ENCODE peak calls at places on chromosomes 5 and 9, in eight cellular contexts. One of them, this sample, is unnamed.

GRCh38 chr9:79975471-79976316 is 403.9 kb downstream of the TLE4 start:
- DNase-seq in stomach: no peak
- DNase-seq in GM13977: no peak
- DNase-seq in gastrocnemius medialis: peak; percentile 87
- DNase-seq in epithelial cell of esophagus: no peak
- DNase-seq in upper lobe of left lung: peak; percentile 31
- DNase-seq in adrenal gland: no peak
- DNase-seq in GM12865: no peak
- DNase-seq in this sample: no peak

GRCh38 chr5:171596391-171596878 is 177.0 kb downstream of the FGF18 start:
- DNase-seq in stomach: no peak
- DNase-seq in GM13977: no peak
- DNase-seq in gastrocnemius medialis: peak; percentile 33
- DNase-seq in epithelial cell of esophagus: peak; percentile 63
- DNase-seq in upper lobe of left lung: peak; percentile 88
- DNase-seq in adrenal gland: no peak
- DNase-seq in GM12865: no peak
- DNase-seq in this sample: no peak

GRCh38 chr5:11062379-11062778 is 301.3 kb upstream of the DAP start:
- DNase-seq in stomach: no peak
- DNase-seq in GM13977: no peak
- DNase-seq in gastrocnemius medialis: no peak
- DNase-seq in epithelial cell of esophagus: no peak
- DNase-seq in upper lobe of left lung: no peak
- DNase-seq in adrenal gland: no peak
- DNase-seq in GM12865: no peak
- DNase-seq in this sample: no peak

GRCh38 chr5:138033275-138033808 is 463 bp upstream of the FAM13B start:
- DNase-seq in stomach: no peak
- DNase-seq in GM13977: peak; percentile 27
- DNase-seq in gastrocnemius medialis: no peak
- DNase-seq in epithelial cell of esophagus: no peak
- DNase-seq in upper lobe of left lung: no peak
- DNase-seq in adrenal gland: no peak
- DNase-seq in GM12865: no peak
- DNase-seq in this sample: no peak

GRCh38 chr9:133406480-133407307 is 11.1 kb downstream of the REXO4 start:
- DNase-seq in stomach: peak; percentile 82
- DNase-seq in GM13977: peak; percentile 86
- DNase-seq in gastrocnemius medialis: peak; percentile 65
- DNase-seq in epithelial cell of esophagus: peak; percentile 83
- DNase-seq in upper lobe of left lung: peak; percentile 88
- DNase-seq in adrenal gland: peak; percentile 73
- DNase-seq in GM12865: peak; percentile 87
- DNase-seq in this sample: peak; percentile 82

GRCh38 chr5:153619706-153620105 is 129.2 kb downstream of the GRIA1 start:
- DNase-seq in stomach: no peak
- DNase-seq in GM13977: no peak
- DNase-seq in gastrocnemius medialis: no peak
- DNase-seq in epithelial cell of esophagus: peak; percentile 91
- DNase-seq in upper lobe of left lung: no peak
- DNase-seq in adrenal gland: no peak
- DNase-seq in GM12865: no peak
- DNase-seq in this sample: no peak

GRCh38 chr9:93187047-93187446 is 3.1 kb downstream of the WNK2 start:
- DNase-seq in stomach: peak; percentile 34
- DNase-seq in GM13977: no peak
- DNase-seq in gastrocnemius medialis: peak; percentile 52
- DNase-seq in epithelial cell of esophagus: no peak
- DNase-seq in upper lobe of left lung: no peak
- DNase-seq in adrenal gland: no peak
- DNase-seq in GM12865: no peak
- DNase-seq in this sample: no peak

GRCh38 chr9:72551306-72551705 is 29.9 kb downstream of the TMC1 start:
- DNase-seq in stomach: no peak
- DNase-seq in GM13977: no peak
- DNase-seq in gastrocnemius medialis: no peak
- DNase-seq in epithelial cell of esophagus: no peak
- DNase-seq in upper lobe of left lung: no peak
- DNase-seq in adrenal gland: no peak
- DNase-seq in GM12865: no peak
- DNase-seq in this sample: no peak

GRCh38 chr5:56552612-56553268 is 262.6 kb upstream of the MAP3K1 start:
- DNase-seq in stomach: no peak
- DNase-seq in GM13977: no peak
- DNase-seq in gastrocnemius medialis: no peak
- DNase-seq in epithelial cell of esophagus: peak; percentile 29
- DNase-seq in upper lobe of left lung: no peak
- DNase-seq in adrenal gland: no peak
- DNase-seq in GM12865: no peak
- DNase-seq in this sample: no peak

GRCh38 chr9:137422668-137423000 is 328 bp downstream of the EXD3 start:
- DNase-seq in stomach: no peak
- DNase-seq in GM13977: no peak
- DNase-seq in gastrocnemius medialis: no peak
- DNase-seq in epithelial cell of esophagus: peak; percentile 50
- DNase-seq in upper lobe of left lung: peak; percentile 91
- DNase-seq in adrenal gland: no peak
- DNase-seq in GM12865: peak; percentile 46
- DNase-seq in this sample: peak; percentile 59

DNA sequence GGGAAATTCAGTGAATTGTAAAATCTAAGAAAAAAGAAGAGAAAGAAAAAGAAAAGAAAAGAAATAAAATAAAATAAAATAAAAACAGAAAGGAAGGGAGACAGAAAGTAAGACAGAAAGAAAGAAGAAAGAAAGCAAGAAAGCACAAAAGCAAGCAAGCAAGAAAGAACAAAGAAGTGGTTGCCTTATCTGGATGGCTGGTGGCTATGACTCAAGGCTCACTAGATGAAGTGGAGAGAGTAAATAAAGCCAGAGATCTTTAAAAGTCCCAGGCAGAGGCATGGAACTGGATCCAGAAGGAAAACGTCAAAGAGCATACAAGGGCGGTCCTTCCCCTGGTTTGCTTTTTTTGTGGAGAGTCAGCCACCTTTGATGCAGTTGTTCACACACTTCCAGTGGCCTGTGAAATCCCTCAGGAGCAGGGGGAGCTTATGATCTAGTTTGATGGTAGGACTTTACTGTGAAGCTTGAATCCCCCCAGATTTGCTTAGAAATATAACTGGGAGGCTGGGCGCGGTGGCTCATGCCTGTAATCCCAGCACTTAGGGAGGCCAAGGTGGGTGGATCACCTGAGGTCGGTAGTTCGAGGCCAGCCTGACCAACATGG is 176.7 kb upstream of the HMHB1 start:
- DNase-seq in stomach: peak; percentile 27
- DNase-seq in GM13977: no peak
- DNase-seq in gastrocnemius medialis: no peak
- DNase-seq in epithelial cell of esophagus: peak; percentile 31
- DNase-seq in upper lobe of left lung: no peak
- DNase-seq in adrenal gland: no peak
- DNase-seq in GM12865: no peak
- DNase-seq in this sample: no peak
- TF ChIP-seq CTCF in stomach: no peak
- TF ChIP-seq CTCF in GM13977: no peak
- TF ChIP-seq CTCF in gastrocnemius medialis: no peak
- TF ChIP-seq CTCF in epithelial cell of esophagus: no peak
- TF ChIP-seq CTCF in upper lobe of left lung: no peak
- TF ChIP-seq CTCF in adrenal gland: no peak
- TF ChIP-seq CTCF in GM12865: no peak
- TF ChIP-seq CTCF in this sample: no peak

GRCh38 chr9:122036988-122037387 is 56.1 kb downstream of the TTLL11 start:
- DNase-seq in stomach: no peak
- DNase-seq in GM13977: no peak
- DNase-seq in gastrocnemius medialis: no peak
- DNase-seq in epithelial cell of esophagus: peak; percentile 37
- DNase-seq in upper lobe of left lung: no peak
- DNase-seq in adrenal gland: no peak
- DNase-seq in GM12865: no peak
- DNase-seq in this sample: no peak
- TF ChIP-seq CTCF in stomach: no peak
- TF ChIP-seq CTCF in GM13977: no peak
- TF ChIP-seq CTCF in gastrocnemius medialis: no peak
- TF ChIP-seq CTCF in epithelial cell of esophagus: no peak
- TF ChIP-seq CTCF in upper lobe of left lung: no peak
- TF ChIP-seq CTCF in adrenal gland: no peak
- TF ChIP-seq CTCF in GM12865: no peak
- TF ChIP-seq CTCF in this sample: no peak

GRCh38 chr5:168017313-168017712 is 274.1 kb upstream of the WWC1 start:
- DNase-seq in stomach: no peak
- DNase-seq in GM13977: no peak
- DNase-seq in gastrocnemius medialis: no peak
- DNase-seq in epithelial cell of esophagus: no peak
- DNase-seq in upper lobe of left lung: no peak
- DNase-seq in adrenal gland: no peak
- DNase-seq in GM12865: no peak
- DNase-seq in this sample: no peak

GRCh38 chr5:168022761-168023160 is 268.7 kb upstream of the WWC1 start:
- DNase-seq in stomach: no peak
- DNase-seq in GM13977: no peak
- DNase-seq in gastrocnemius medialis: no peak
- DNase-seq in epithelial cell of esophagus: no peak
- DNase-seq in upper lobe of left lung: no peak
- DNase-seq in adrenal gland: no peak
- DNase-seq in GM12865: no peak
- DNase-seq in this sample: no peak

GRCh38 chr5:168023190-168023589 is 268.3 kb upstream of the WWC1 start:
- DNase-seq in stomach: no peak
- DNase-seq in GM13977: no peak
- DNase-seq in gastrocnemius medialis: no peak
- DNase-seq in epithelial cell of esophagus: no peak
- DNase-seq in upper lobe of left lung: peak; percentile 86
- DNase-seq in adrenal gland: no peak
- DNase-seq in GM12865: no peak
- DNase-seq in this sample: no peak

GRCh38 chr5:168015506-168015905 is 275.9 kb upstream of the WWC1 start:
- DNase-seq in stomach: no peak
- DNase-seq in GM13977: no peak
- DNase-seq in gastrocnemius medialis: no peak
- DNase-seq in epithelial cell of esophagus: peak; percentile 42
- DNase-seq in upper lobe of left lung: no peak
- DNase-seq in adrenal gland: no peak
- DNase-seq in GM12865: no peak
- DNase-seq in this sample: no peak

GRCh38 chr5:168020522-168021294 is 270.7 kb upstream of the WWC1 start:
- DNase-seq in stomach: no peak
- DNase-seq in GM13977: no peak
- DNase-seq in gastrocnemius medialis: no peak
- DNase-seq in epithelial cell of esophagus: peak; percentile 33
- DNase-seq in upper lobe of left lung: no peak
- DNase-seq in adrenal gland: no peak
- DNase-seq in GM12865: no peak
- DNase-seq in this sample: no peak
- TF ChIP-seq CTCF in stomach: no peak
- TF ChIP-seq CTCF in GM13977: no peak
- TF ChIP-seq CTCF in gastrocnemius medialis: no peak
- TF ChIP-seq CTCF in epithelial cell of esophagus: peak; percentile 50
- TF ChIP-seq CTCF in upper lobe of left lung: no peak
- TF ChIP-seq CTCF in adrenal gland: peak; percentile 28
- TF ChIP-seq CTCF in GM12865: no peak
- TF ChIP-seq CTCF in this sample: no peak

GRCh38 chr9:24698864-24699518 is 153.3 kb upstream of the IZUMO3 start:
- DNase-seq in stomach: no peak
- DNase-seq in GM13977: no peak
- DNase-seq in gastrocnemius medialis: no peak
- DNase-seq in epithelial cell of esophagus: peak; percentile 1
- DNase-seq in upper lobe of left lung: no peak
- DNase-seq in adrenal gland: no peak
- DNase-seq in GM12865: no peak
- DNase-seq in this sample: no peak
- TF ChIP-seq CTCF in stomach: no peak
- TF ChIP-seq CTCF in GM13977: no peak
- TF ChIP-seq CTCF in gastrocnemius medialis: no peak
- TF ChIP-seq CTCF in epithelial cell of esophagus: no peak
- TF ChIP-seq CTCF in upper lobe of left lung: no peak
- TF ChIP-seq CTCF in adrenal gland: no peak
- TF ChIP-seq CTCF in GM12865: no peak
- TF ChIP-seq CTCF in this sample: no peak

GRCh38 chr5:179346875-179347274 is 1.6 kb upstream of the ADAMTS2 start:
- DNase-seq in stomach: no peak
- DNase-seq in GM13977: no peak
- DNase-seq in gastrocnemius medialis: no peak
- DNase-seq in epithelial cell of esophagus: no peak
- DNase-seq in upper lobe of left lung: no peak
- DNase-seq in adrenal gland: no peak
- DNase-seq in GM12865: no peak
- DNase-seq in this sample: no peak

GRCh38 chr5:179347581-179347980 is 2.3 kb upstream of the ADAMTS2 start:
- DNase-seq in stomach: no peak
- DNase-seq in GM13977: no peak
- DNase-seq in gastrocnemius medialis: no peak
- DNase-seq in epithelial cell of esophagus: no peak
- DNase-seq in upper lobe of left lung: no peak
- DNase-seq in adrenal gland: no peak
- DNase-seq in GM12865: no peak
- DNase-seq in this sample: no peak

GRCh38 chr5:179346401-179346800 is 1.1 kb upstream of the ADAMTS2 start:
- DNase-seq in stomach: no peak
- DNase-seq in GM13977: no peak
- DNase-seq in gastrocnemius medialis: no peak
- DNase-seq in epithelial cell of esophagus: no peak
- DNase-seq in upper lobe of left lung: no peak
- DNase-seq in adrenal gland: no peak
- DNase-seq in GM12865: no peak
- DNase-seq in this sample: no peak

GRCh38 chr5:179348833-179349232 is 3.6 kb upstream of the ADAMTS2 start:
- DNase-seq in stomach: no peak
- DNase-seq in GM13977: no peak
- DNase-seq in gastrocnemius medialis: no peak
- DNase-seq in epithelial cell of esophagus: no peak
- DNase-seq in upper lobe of left lung: no peak
- DNase-seq in adrenal gland: peak; percentile 46
- DNase-seq in GM12865: no peak
- DNase-seq in this sample: no peak

GRCh38 chr5:179348011-179348530 is 2.8 kb upstream of the ADAMTS2 start:
- DNase-seq in stomach: no peak
- DNase-seq in GM13977: no peak
- DNase-seq in gastrocnemius medialis: no peak
- DNase-seq in epithelial cell of esophagus: no peak
- DNase-seq in upper lobe of left lung: no peak
- DNase-seq in adrenal gland: no peak
- DNase-seq in GM12865: no peak
- DNase-seq in this sample: no peak
- TF ChIP-seq CTCF in stomach: no peak
- TF ChIP-seq CTCF in GM13977: no peak
- TF ChIP-seq CTCF in gastrocnemius medialis: no peak
- TF ChIP-seq CTCF in epithelial cell of esophagus: no peak
- TF ChIP-seq CTCF in upper lobe of left lung: no peak
- TF ChIP-seq CTCF in adrenal gland: no peak
- TF ChIP-seq CTCF in GM12865: no peak
- TF ChIP-seq CTCF in this sample: no peak

This sample was measured in mesothelial cell of epicardium.